ENCODE peak calls at places on chromosomes 13 and 19, in ten cellular contexts. One of them, this sample, is unnamed. For H3K4me1, the result is how much of the 10 kb centered on the place peaks cover.

GRCh38 chr19:30172643-30173242 is 199.4 kb upstream of the ZNF536 start:
- DNase-seq in kidney: no peak
- DNase-seq in neuronal stem cell: no peak
- DNase-seq in body of pancreas: no peak
- DNase-seq in CD8-positive, alpha-beta memory T cell: no peak
- DNase-seq in heart left ventricle: no peak
- DNase-seq in stomach: no peak
- DNase-seq in left lung: no peak
- DNase-seq in lower lobe of right lung: no peak
- DNase-seq in right atrium auricular region: no peak
- DNase-seq in this sample: no peak

GRCh38 chr19:5342573-5343201 is 2.1 kb upstream of the PTPRS start:
- DNase-seq in kidney: no peak
- DNase-seq in neuronal stem cell: no peak
- DNase-seq in body of pancreas: no peak
- DNase-seq in CD8-positive, alpha-beta memory T cell: no peak
- DNase-seq in heart left ventricle: no peak
- DNase-seq in stomach: no peak
- DNase-seq in left lung: no peak
- DNase-seq in lower lobe of right lung: no peak
- DNase-seq in right atrium auricular region: no peak
- DNase-seq in this sample: no peak

GRCh38 chr13:75771818-75772217 is 135.7 kb downstream of the LMO7 start:
- DNase-seq in kidney: no peak
- DNase-seq in neuronal stem cell: no peak
- DNase-seq in body of pancreas: no peak
- DNase-seq in CD8-positive, alpha-beta memory T cell: no peak
- DNase-seq in heart left ventricle: no peak
- DNase-seq in stomach: no peak
- DNase-seq in left lung: no peak
- DNase-seq in lower lobe of right lung: no peak
- DNase-seq in right atrium auricular region: no peak
- DNase-seq in this sample: no peak

GRCh38 chr19:10001899-10002298 is 8.4 kb downstream of the COL5A3 start:
- DNase-seq in kidney: no peak
- DNase-seq in neuronal stem cell: no peak
- DNase-seq in body of pancreas: peak
- DNase-seq in CD8-positive, alpha-beta memory T cell: no peak
- DNase-seq in heart left ventricle: peak
- DNase-seq in stomach: peak
- DNase-seq in left lung: no peak
- DNase-seq in lower lobe of right lung: no peak
- DNase-seq in right atrium auricular region: no peak
- DNase-seq in this sample: no peak

GRCh38 chr19:7492142-7493055 is 3.6 kb upstream of the PEX11G start:
- DNase-seq in kidney: no peak
- DNase-seq in neuronal stem cell: no peak
- DNase-seq in body of pancreas: no peak
- DNase-seq in CD8-positive, alpha-beta memory T cell: no peak
- DNase-seq in heart left ventricle: no peak
- DNase-seq in stomach: no peak
- DNase-seq in left lung: peak
- DNase-seq in lower lobe of right lung: no peak
- DNase-seq in right atrium auricular region: no peak
- DNase-seq in this sample: no peak

GRCh38 chr13:48727252-48728011 is 73.7 kb downstream of the CYSLTR2 start:
- DNase-seq in kidney: no peak
- DNase-seq in neuronal stem cell: no peak
- DNase-seq in body of pancreas: no peak
- DNase-seq in CD8-positive, alpha-beta memory T cell: no peak
- DNase-seq in heart left ventricle: no peak
- DNase-seq in stomach: no peak
- DNase-seq in left lung: no peak
- DNase-seq in lower lobe of right lung: no peak
- DNase-seq in right atrium auricular region: no peak
- DNase-seq in this sample: no peak

GRCh38 chr13:95115525-95115924 is 185.7 kb downstream of the ABCC4 start:
- DNase-seq in kidney: no peak
- DNase-seq in neuronal stem cell: no peak
- DNase-seq in body of pancreas: no peak
- DNase-seq in CD8-positive, alpha-beta memory T cell: no peak
- DNase-seq in heart left ventricle: no peak
- DNase-seq in stomach: peak
- DNase-seq in left lung: peak
- DNase-seq in lower lobe of right lung: no peak
- DNase-seq in right atrium auricular region: no peak
- DNase-seq in this sample: peak

GRCh38 chr19:5345895-5346386 is 5.3 kb upstream of the PTPRS start:
- DNase-seq in kidney: no peak
- DNase-seq in neuronal stem cell: no peak
- DNase-seq in body of pancreas: no peak
- DNase-seq in CD8-positive, alpha-beta memory T cell: no peak
- DNase-seq in heart left ventricle: no peak
- DNase-seq in stomach: no peak
- DNase-seq in left lung: no peak
- DNase-seq in lower lobe of right lung: no peak
- DNase-seq in right atrium auricular region: peak
- DNase-seq in this sample: no peak

GRCh38 chr19:51798958-51799310 is 4.0 kb downstream of the FPR3 start:
- DNase-seq in kidney: peak
- DNase-seq in neuronal stem cell: no peak
- DNase-seq in body of pancreas: no peak
- DNase-seq in CD8-positive, alpha-beta memory T cell: no peak
- DNase-seq in heart left ventricle: peak
- DNase-seq in stomach: no peak
- DNase-seq in left lung: peak
- DNase-seq in lower lobe of right lung: peak
- DNase-seq in right atrium auricular region: peak
- DNase-seq in this sample: no peak

GRCh38 chr13:95614641-95615245 is 29.8 kb downstream of the DZIP1 start:
- DNase-seq in kidney: no peak
- DNase-seq in neuronal stem cell: no peak
- DNase-seq in body of pancreas: peak
- DNase-seq in CD8-positive, alpha-beta memory T cell: no peak
- DNase-seq in heart left ventricle: no peak
- DNase-seq in stomach: no peak
- DNase-seq in left lung: no peak
- DNase-seq in lower lobe of right lung: no peak
- DNase-seq in right atrium auricular region: no peak
- DNase-seq in this sample: no peak

GRCh38 chr13:52848455-52849190 is at the start of gene PCDH8:
- DNase-seq in kidney: no peak
- DNase-seq in neuronal stem cell: peak
- DNase-seq in body of pancreas: peak
- DNase-seq in CD8-positive, alpha-beta memory T cell: no peak
- DNase-seq in heart left ventricle: no peak
- DNase-seq in stomach: no peak
- DNase-seq in left lung: no peak
- DNase-seq in lower lobe of right lung: peak
- DNase-seq in right atrium auricular region: no peak
- DNase-seq in this sample: no peak

GRCh38 chr19:51084505-51084904 is 1.8 kb upstream of the KLK14 start:
- DNase-seq in kidney: peak
- DNase-seq in neuronal stem cell: no peak
- DNase-seq in body of pancreas: no peak
- DNase-seq in CD8-positive, alpha-beta memory T cell: no peak
- DNase-seq in heart left ventricle: no peak
- DNase-seq in stomach: no peak
- DNase-seq in left lung: no peak
- DNase-seq in lower lobe of right lung: no peak
- DNase-seq in right atrium auricular region: no peak
- DNase-seq in this sample: no peak

DNA sequence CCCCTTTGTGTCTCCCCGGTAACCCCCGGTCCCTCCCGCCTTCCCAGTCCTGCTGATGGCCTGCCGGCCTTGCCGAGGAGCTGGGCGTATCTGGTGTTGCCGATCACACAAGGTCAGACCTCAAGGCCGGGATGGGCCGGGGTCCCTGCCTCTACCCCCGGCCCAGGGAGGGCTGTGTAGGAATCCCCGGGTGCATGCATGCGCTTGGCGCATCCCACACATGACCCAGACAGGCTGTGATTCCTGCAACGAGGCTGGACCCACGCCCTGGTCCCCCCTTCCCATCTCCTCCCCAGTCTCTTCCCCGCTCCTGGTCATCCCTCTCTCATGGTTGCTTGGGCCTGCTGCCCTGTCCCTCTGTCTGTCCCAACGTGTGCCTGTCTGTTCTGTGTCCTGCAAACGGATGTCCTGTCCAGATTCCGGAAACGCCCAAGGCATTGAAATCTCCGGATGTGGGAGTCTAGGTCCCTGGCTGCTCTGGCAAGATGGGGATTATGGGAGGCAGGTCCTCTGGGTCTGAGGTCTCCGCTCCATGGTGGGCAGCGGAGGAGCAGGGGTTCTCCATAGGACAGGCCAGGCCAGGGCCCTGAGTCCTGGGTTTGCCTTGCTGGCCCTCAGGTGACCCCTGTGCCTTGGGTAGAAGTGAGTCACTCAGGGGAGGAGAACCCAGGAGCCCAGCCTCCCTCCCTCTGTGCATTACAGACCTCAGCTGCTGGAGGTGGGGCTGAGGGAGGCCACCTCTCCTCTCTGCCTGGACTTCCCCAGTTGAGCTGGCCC is 1.6 kb downstream of the PKN1 start:
- DNase-seq in kidney: peak
- DNase-seq in neuronal stem cell: no peak
- DNase-seq in body of pancreas: peak
- DNase-seq in CD8-positive, alpha-beta memory T cell: peak
- DNase-seq in heart left ventricle: peak
- DNase-seq in stomach: peak
- DNase-seq in left lung: peak
- DNase-seq in lower lobe of right lung: peak
- DNase-seq in right atrium auricular region: peak
- DNase-seq in this sample: no peak
- H3K4me1 ChIP-seq in kidney: under half
- H3K4me1 ChIP-seq in neuronal stem cell: under half
- H3K4me1 ChIP-seq in body of pancreas: under half
- H3K4me1 ChIP-seq in CD8-positive, alpha-beta memory T cell: half or more
- H3K4me1 ChIP-seq in heart left ventricle: under half
- H3K4me1 ChIP-seq in stomach: under half
- H3K4me1 ChIP-seq in left lung: under half
- H3K4me1 ChIP-seq in lower lobe of right lung: half or more
- H3K4me1 ChIP-seq in right atrium auricular region: half or more
- H3K4me1 ChIP-seq in this sample: under half

GRCh38 chr19:16263115-16263839 is 61.3 kb upstream of the KLF2 start:
- DNase-seq in kidney: no peak
- DNase-seq in neuronal stem cell: no peak
- DNase-seq in body of pancreas: no peak
- DNase-seq in CD8-positive, alpha-beta memory T cell: no peak
- DNase-seq in heart left ventricle: peak
- DNase-seq in stomach: no peak
- DNase-seq in left lung: no peak
- DNase-seq in lower lobe of right lung: no peak
- DNase-seq in right atrium auricular region: no peak
- DNase-seq in this sample: no peak
- H3K4me1 ChIP-seq in kidney: under half
- H3K4me1 ChIP-seq in neuronal stem cell: under half
- H3K4me1 ChIP-seq in body of pancreas: under half
- H3K4me1 ChIP-seq in CD8-positive, alpha-beta memory T cell: half or more
- H3K4me1 ChIP-seq in heart left ventricle: under half
- H3K4me1 ChIP-seq in stomach: under half
- H3K4me1 ChIP-seq in left lung: under half
- H3K4me1 ChIP-seq in lower lobe of right lung: under half
- H3K4me1 ChIP-seq in right atrium auricular region: under half
- H3K4me1 ChIP-seq in this sample: under half

GRCh38 chr19:17949956-17950309 is 17.0 kb upstream of the KCNN1 start:
- DNase-seq in kidney: no peak
- DNase-seq in neuronal stem cell: no peak
- DNase-seq in body of pancreas: no peak
- DNase-seq in CD8-positive, alpha-beta memory T cell: no peak
- DNase-seq in heart left ventricle: no peak
- DNase-seq in stomach: no peak
- DNase-seq in left lung: no peak
- DNase-seq in lower lobe of right lung: no peak
- DNase-seq in right atrium auricular region: no peak
- DNase-seq in this sample: no peak
- H3K4me1 ChIP-seq in kidney: under half
- H3K4me1 ChIP-seq in neuronal stem cell: under half
- H3K4me1 ChIP-seq in body of pancreas: half or more
- H3K4me1 ChIP-seq in CD8-positive, alpha-beta memory T cell: half or more
- H3K4me1 ChIP-seq in heart left ventricle: under half
- H3K4me1 ChIP-seq in stomach: half or more
- H3K4me1 ChIP-seq in left lung: under half
- H3K4me1 ChIP-seq in lower lobe of right lung: under half
- H3K4me1 ChIP-seq in right atrium auricular region: half or more
- H3K4me1 ChIP-seq in this sample: under half

GRCh38 chr19:47511128-47511517 is 3.7 kb downstream of the NAPA start:
- DNase-seq in kidney: no peak
- DNase-seq in neuronal stem cell: no peak
- DNase-seq in body of pancreas: peak
- DNase-seq in CD8-positive, alpha-beta memory T cell: no peak
- DNase-seq in heart left ventricle: peak
- DNase-seq in stomach: peak
- DNase-seq in left lung: no peak
- DNase-seq in lower lobe of right lung: no peak
- DNase-seq in right atrium auricular region: no peak
- DNase-seq in this sample: no peak

GRCh38 chr19:47510516-47511127 is 4.2 kb downstream of the NAPA start:
- DNase-seq in kidney: no peak
- DNase-seq in neuronal stem cell: no peak
- DNase-seq in body of pancreas: no peak
- DNase-seq in CD8-positive, alpha-beta memory T cell: no peak
- DNase-seq in heart left ventricle: peak
- DNase-seq in stomach: no peak
- DNase-seq in left lung: no peak
- DNase-seq in lower lobe of right lung: no peak
- DNase-seq in right atrium auricular region: no peak
- DNase-seq in this sample: no peak

GRCh38 chr19:47512183-47512947 is 2.5 kb downstream of the NAPA start:
- DNase-seq in kidney: no peak
- DNase-seq in neuronal stem cell: no peak
- DNase-seq in body of pancreas: peak
- DNase-seq in CD8-positive, alpha-beta memory T cell: no peak
- DNase-seq in heart left ventricle: no peak
- DNase-seq in stomach: peak
- DNase-seq in left lung: peak
- DNase-seq in lower lobe of right lung: peak
- DNase-seq in right atrium auricular region: no peak
- DNase-seq in this sample: no peak

GRCh38 chr19:47512948-47513319 is 1.9 kb downstream of the NAPA start:
- DNase-seq in kidney: no peak
- DNase-seq in neuronal stem cell: no peak
- DNase-seq in body of pancreas: no peak
- DNase-seq in CD8-positive, alpha-beta memory T cell: no peak
- DNase-seq in heart left ventricle: no peak
- DNase-seq in stomach: no peak
- DNase-seq in left lung: no peak
- DNase-seq in lower lobe of right lung: no peak
- DNase-seq in right atrium auricular region: no peak
- DNase-seq in this sample: no peak

DNA sequence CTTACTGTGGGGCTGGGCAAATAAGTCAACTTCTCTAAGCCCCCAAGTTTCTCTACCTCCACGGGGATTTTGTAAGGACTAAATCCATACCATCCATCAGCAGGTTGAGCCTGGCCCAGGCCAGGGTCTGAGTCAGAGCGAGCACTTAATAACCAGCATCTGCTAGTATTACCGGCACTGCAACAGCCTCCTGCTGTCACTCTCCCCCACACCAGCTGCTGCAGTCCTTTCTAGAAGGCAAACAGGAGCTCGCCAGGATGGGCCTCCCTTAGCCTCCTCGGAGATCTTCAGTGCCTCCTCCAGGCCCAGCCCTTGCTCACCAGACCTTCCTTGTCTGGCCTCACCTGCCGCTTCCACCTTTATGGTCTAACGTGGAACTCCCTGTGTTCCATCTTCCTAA is 3.2 kb downstream of the NAPA start:
- DNase-seq in kidney: no peak
- DNase-seq in neuronal stem cell: no peak
- DNase-seq in body of pancreas: peak
- DNase-seq in CD8-positive, alpha-beta memory T cell: no peak
- DNase-seq in heart left ventricle: peak
- DNase-seq in stomach: no peak
- DNase-seq in left lung: no peak
- DNase-seq in lower lobe of right lung: no peak
- DNase-seq in right atrium auricular region: no peak
- DNase-seq in this sample: no peak
- H3K4me1 ChIP-seq in kidney: half or more
- H3K4me1 ChIP-seq in neuronal stem cell: under half
- H3K4me1 ChIP-seq in body of pancreas: half or more
- H3K4me1 ChIP-seq in CD8-positive, alpha-beta memory T cell: under half
- H3K4me1 ChIP-seq in heart left ventricle: half or more
- H3K4me1 ChIP-seq in stomach: half or more
- H3K4me1 ChIP-seq in left lung: under half
- H3K4me1 ChIP-seq in lower lobe of right lung: half or more
- H3K4me1 ChIP-seq in right atrium auricular region: half or more
- H3K4me1 ChIP-seq in this sample: under half